ENCODE peak calls at places on chromosomes 6 and 20, in four cellular contexts. C is pancreas, K is Karpas-422, T is uterus. A is an unnamed sample. For H3K4me1, the result is how much of the 10 kb centered on the place peaks cover.

GRCh38 chr20:63060057-63060991 is 53.6 kb upstream of the BHLHE23 start:
- DNase-seq in C (no peak), K (no peak), T (no peak), A (no peak)

GRCh38 chr20:33667245-33668086 is 723 bp downstream of the ACTL10 start:
- DNase-seq in C (peak), K (peak), T (peak), A (no peak)

GRCh38 chr6:111523484-111524166 is 40.6 kb upstream of the REV3L start:
- DNase-seq in C (no peak), K (no peak), T (no peak), A (no peak)

GRCh38 chr6:136383271-136383670 is 93.6 kb upstream of the BCLAF1 start:
- DNase-seq in C (no peak), K (no peak), T (no peak), A (no peak)

GRCh38 chr6:162770955-162771354 is 43.2 kb downstream of the PACRG start:
- DNase-seq in C (no peak), K (no peak), T (no peak), A (no peak)

GRCh38 chr20:61959301-61959700 is 106.4 kb downstream of the TAF4 start:
- DNase-seq in C (no peak), K (peak), T (no peak), A (no peak)

GRCh38 chr20:19453781-19454310 is 241.4 kb downstream of the SLC24A3 start:
- DNase-seq in C (no peak), K (no peak), T (no peak), A (no peak)

GRCh38 chr20:13348301-13349239 is 127.5 kb downstream of the ISM1 start:
- DNase-seq in C (no peak), K (no peak), T (no peak), A (peak)

GRCh38 chr20:47659904-47660601 is 125.2 kb downstream of the SULF2 start:
- DNase-seq in C (no peak), K (no peak), T (no peak), A (no peak)

GRCh38 chr6:122789862-122790739 is 1.0 kb downstream of the SMPDL3A start:
- DNase-seq in C (no peak), K (no peak), T (peak), A (no peak)

GRCh38 chr6:52499026-52499425 is 77.8 kb downstream of the TRAM2 start:
- DNase-seq in C (no peak), K (no peak), T (no peak), A (no peak)

GRCh38 chr6:47478233-47479155 is 905 bp downstream of the CD2AP start:
- DNase-seq in C (no peak), K (peak), T (no peak), A (no peak)

GRCh38 chr6:91081452-91082067 is 494.7 kb upstream of the MAP3K7 start:
- DNase-seq in C (no peak), K (peak), T (no peak), A (peak)

GRCh38 chr6:114042267-114043075 is 71.5 kb upstream of the HDAC2 start:
- DNase-seq in C (no peak), K (no peak), T (no peak), A (no peak)

GRCh38 chr6:44053760-44054556 is 73.3 kb downstream of the MRPL14 start:
- DNase-seq in C (no peak), K (no peak), T (no peak), A (peak)

GRCh38 chr20:32302507-32302872 is 25.0 kb downstream of the KIF3B start:
- DNase-seq in C (no peak), K (no peak), T (no peak), A (no peak)

GRCh38 chr20:25318471-25319240 is 70.8 kb downstream of the PYGB start:
- DNase-seq in C (no peak), K (peak), T (peak), A (no peak)

GRCh38 chr6:164039954-164040375 is 625.4 kb downstream of the QKI start:
- DNase-seq in C (peak), K (no peak), T (peak), A (no peak)

GRCh38 chr6:131062245-131063027 is 609 bp downstream of the EPB41L2 start:
- DNase-seq in C (peak), K (no peak), T (peak), A (peak)

GRCh38 chr20:24732076-24732475 is 217.0 kb upstream of the CST7 start:
- DNase-seq in C (no peak), K (no peak), T (no peak), A (no peak)

GRCh38 chr6:99178168-99178567 is 171.3 kb downstream of the FAXC start:
- DNase-seq in C (no peak), K (no peak), T (no peak), A (no peak)

GRCh38 chr6:27502508-27503435 is 29.9 kb upstream of the ZNF184 start:
- DNase-seq in C (peak), K (peak), T (peak), A (peak)

GRCh38 chr6:166932116-166932515 is 24.2 kb downstream of the RNASET2 start:
- DNase-seq in C (no peak), K (no peak), T (no peak), A (no peak)

GRCh38 chr6:131917763-131918649 is 33.2 kb downstream of the CCN2 start:
- DNase-seq in C (no peak), K (no peak), T (no peak), A (no peak)

DNA sequence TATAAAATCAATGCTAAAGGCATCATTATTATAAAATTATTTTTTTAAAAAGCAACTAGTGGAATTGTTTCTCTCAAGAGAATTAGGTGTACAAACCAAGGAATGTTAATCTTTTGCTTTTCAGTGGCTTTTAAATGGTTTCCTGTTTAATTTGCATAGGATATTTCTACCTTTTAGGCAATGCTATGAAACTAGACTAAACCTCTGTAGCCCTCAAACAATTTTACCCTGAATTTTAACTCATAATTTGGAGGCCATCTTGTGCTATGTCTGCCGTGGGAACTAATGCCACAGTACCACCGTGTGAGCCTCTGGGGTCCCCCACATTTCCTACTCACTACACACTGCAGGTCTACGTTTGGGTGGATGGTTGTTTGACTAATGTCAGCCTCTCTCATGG is 20.6 kb downstream of the PHACTR2 start:
- DNase-seq in C (no peak), K (no peak), T (no peak), A (no peak)
- H3K4me1 ChIP-seq in C (under half), K (under half), T (under half), A (under half)

GRCh38 chr6:26269406-26270120 is 95.4 kb upstream of the BTN3A2 start:
- DNase-seq in C (no peak), K (no peak), T (no peak), A (peak)
- H3K27ac ChIP-seq in C (no peak), K (no peak), T (no peak), A (peak)

GRCh38 chr6:157987788-157988699 is 6.4 kb downstream of the SYNJ2 start:
- DNase-seq in C (no peak), K (no peak), T (no peak), A (no peak)
- H3K4me1 ChIP-seq in C (under half), K (under half), T (under half), A (under half)

GRCh38 chr6:156848123-156848522 is 70.9 kb downstream of the ARID1B start:
- DNase-seq in C (no peak), K (no peak), T (no peak), A (no peak)

GRCh38 chr6:156846845-156847599 is 69.8 kb downstream of the ARID1B start:
- DNase-seq in C (no peak), K (no peak), T (no peak), A (no peak)

GRCh38 chr6:156849806-156850205 is 72.6 kb downstream of the ARID1B start:
- DNase-seq in C (no peak), K (peak), T (no peak), A (no peak)

GRCh38 chr6:156850356-156850755 is 73.2 kb downstream of the ARID1B start:
- DNase-seq in C (no peak), K (peak), T (no peak), A (no peak)

GRCh38 chr6:156848533-156848932 is 71.4 kb downstream of the ARID1B start:
- DNase-seq in C (no peak), K (no peak), T (peak), A (peak)
- H3K27ac ChIP-seq in C (no peak), K (peak), T (peak), A (no peak)

GRCh38 chr6:105805581-105806023 is 280.5 kb upstream of the PRDM1 start:
- DNase-seq in C (no peak), K (no peak), T (no peak), A (no peak)

GRCh38 chr6:105810105-105810921 is 275.8 kb upstream of the PRDM1 start:
- DNase-seq in C (no peak), K (no peak), T (peak), A (peak)

GRCh38 chr6:105808571-105808970 is 277.6 kb upstream of the PRDM1 start:
- DNase-seq in C (no peak), K (no peak), T (no peak), A (no peak)

GRCh38 chr6:105806486-105806920 is 279.6 kb upstream of the PRDM1 start:
- DNase-seq in C (no peak), K (no peak), T (no peak), A (no peak)

GRCh38 chr6:105807905-105808304 is 278.2 kb upstream of the PRDM1 start:
- DNase-seq in C (no peak), K (no peak), T (no peak), A (no peak)
- H3K4me1 ChIP-seq in C (under half), K (under half), T (under half), A (under half)

A was measured in SJSA1.